ENCODE peak calls at places on chromosomes 7 and 10, in six cellular contexts. R, U, X, I, C and V are unnamed samples.

GRCh38 chr10:36681751-36682633 is 443.4 kb upstream of the ANKRD30A start:
- DNase-seq in R (no peak), U (no peak), X (no peak), I (peak), C (no peak), V (no peak)

GRCh38 chr7:129917934-129918333 is 34.8 kb downstream of the UBE2H start:
- DNase-seq in R (no peak), U (no peak), X (no peak), I (no peak), C (no peak), V (no peak)

GRCh38 chr7:124369310-124369709 is 336.4 kb upstream of the TMEM229A start:
- DNase-seq in R (no peak), U (no peak), X (no peak), I (no peak), C (no peak), V (no peak)

GRCh38 chr10:12333382-12334185 is 15.8 kb upstream of the CAMK1D start:
- DNase-seq in R (peak), U (peak), X (no peak), I (peak), C (peak), V (peak)

GRCh38 chr10:62093863-62094291 is 174.8 kb downstream of the RTKN2 start:
- DNase-seq in R (peak), U (no peak), X (no peak), I (peak), C (no peak), V (peak)

GRCh38 chr10:11754180-11754579 is 12.0 kb downstream of the ECHDC3 start:
- DNase-seq in R (no peak), U (no peak), X (no peak), I (no peak), C (no peak), V (no peak)

GRCh38 chr7:91660734-91661355 is 219.7 kb downstream of the MTERF1 start:
- DNase-seq in R (no peak), U (no peak), X (no peak), I (no peak), C (no peak), V (no peak)

GRCh38 chr10:13617146-13617545 is 30.4 kb downstream of the PRPF18 start:
- DNase-seq in R (no peak), U (no peak), X (no peak), I (peak), C (no peak), V (no peak)

GRCh38 chr7:44194069-44194468 is 4.8 kb upstream of the GCK start:
- DNase-seq in R (peak), U (no peak), X (no peak), I (no peak), C (no peak), V (no peak)

GRCh38 chr10:122861724-122862161 is 16.1 kb upstream of the CUZD1 start:
- DNase-seq in R (peak), U (no peak), X (no peak), I (peak), C (no peak), V (no peak)

GRCh38 chr10:131391991-131392390 is 80.5 kb upstream of the TCERG1L start:
- DNase-seq in R (no peak), U (no peak), X (no peak), I (no peak), C (no peak), V (no peak)

GRCh38 chr7:584122-584465 is 64.4 kb upstream of the PDGFA start:
- DNase-seq in R (no peak), U (no peak), X (peak), I (no peak), C (no peak), V (no peak)

GRCh38 chr7:2063562-2064360 is 169.0 kb downstream of the MAD1L1 start:
- DNase-seq in R (peak), U (no peak), X (peak), I (no peak), C (no peak), V (no peak)

GRCh38 chr10:30676319-30676718 is 46.8 kb upstream of the LYZL2 start:
- DNase-seq in R (no peak), U (no peak), X (no peak), I (no peak), C (no peak), V (no peak)
- H3K4me3 ChIP-seq in R (no peak), U (no peak), X (no peak), I (no peak), C (no peak), V (no peak)

DNA sequence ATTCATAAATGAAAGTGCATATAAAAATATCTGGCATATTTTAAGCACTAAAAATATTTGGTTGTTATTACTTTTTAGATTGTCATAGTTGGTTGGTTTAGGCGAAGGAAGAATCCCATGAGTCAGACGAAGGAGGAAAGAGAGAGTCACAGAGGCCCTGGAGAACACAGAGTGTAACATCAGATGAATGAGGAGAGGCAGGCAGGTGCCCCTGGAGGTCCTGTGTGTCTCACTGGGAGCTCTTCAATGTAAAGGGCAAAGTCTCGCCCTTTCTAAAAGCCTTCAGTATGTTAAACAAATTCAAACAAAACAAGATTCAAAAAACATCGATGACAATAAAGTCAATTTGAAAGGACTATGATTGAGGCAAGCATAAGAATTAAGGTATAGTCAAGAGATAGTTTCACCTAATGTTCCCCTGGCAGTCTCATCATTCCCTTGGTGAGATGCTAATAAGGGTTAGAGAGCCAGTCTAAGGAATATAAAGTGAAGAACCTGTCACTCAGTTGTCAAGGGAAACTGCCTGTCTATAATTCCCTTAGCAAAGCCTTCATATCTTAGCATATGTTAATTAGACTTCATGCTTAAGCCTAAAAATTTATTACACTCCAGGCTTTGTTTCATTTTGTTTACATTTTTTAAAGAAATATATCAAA is 194.3 kb downstream of the TPK1 start:
- DNase-seq in R (no peak), U (no peak), X (no peak), I (no peak), C (no peak), V (no peak)
- H3K4me3 ChIP-seq in R (no peak), U (no peak), X (no peak), I (no peak), C (no peak), V (no peak)

GRCh38 chr10:82394987-82395386 is 520.0 kb downstream of the NRG3 start:
- DNase-seq in R (no peak), U (no peak), X (no peak), I (no peak), C (no peak), V (no peak)

GRCh38 chr10:82396886-82397285 is 521.9 kb downstream of the NRG3 start:
- DNase-seq in R (no peak), U (no peak), X (no peak), I (no peak), C (no peak), V (no peak)

GRCh38 chr10:82394122-82394521 is 519.1 kb downstream of the NRG3 start:
- DNase-seq in R (no peak), U (no peak), X (no peak), I (no peak), C (no peak), V (no peak)

GRCh38 chr10:82392533-82392932 is 517.5 kb downstream of the NRG3 start:
- DNase-seq in R (no peak), U (no peak), X (no peak), I (no peak), C (no peak), V (no peak)

GRCh38 chr10:82390866-82391658 is 516.1 kb downstream of the NRG3 start:
- DNase-seq in R (no peak), U (no peak), X (no peak), I (no peak), C (no peak), V (no peak)
- H3K4me3 ChIP-seq in R (no peak), U (no peak), X (no peak), I (no peak), C (no peak), V (no peak)

GRCh38 chr7:106369816-106370215 is 85.0 kb upstream of the NAMPT start:
- DNase-seq in R (peak), U (no peak), X (no peak), I (no peak), C (no peak), V (no peak)

GRCh38 chr7:106367664-106368063 is 82.9 kb upstream of the NAMPT start:
- DNase-seq in R (no peak), U (no peak), X (no peak), I (no peak), C (no peak), V (no peak)

GRCh38 chr7:106369349-106369748 is 84.6 kb upstream of the NAMPT start:
- DNase-seq in R (peak), U (no peak), X (no peak), I (peak), C (no peak), V (peak)

GRCh38 chr7:106367018-106367420 is 82.2 kb upstream of the NAMPT start:
- DNase-seq in R (peak), U (no peak), X (no peak), I (no peak), C (no peak), V (peak)

GRCh38 chr7:106365252-106366005 is 80.6 kb upstream of the NAMPT start:
- DNase-seq in R (no peak), U (peak), X (no peak), I (no peak), C (no peak), V (no peak)
- H3K4me3 ChIP-seq in R (no peak), U (no peak), X (no peak), I (no peak), C (no peak), V (no peak)

DNA sequence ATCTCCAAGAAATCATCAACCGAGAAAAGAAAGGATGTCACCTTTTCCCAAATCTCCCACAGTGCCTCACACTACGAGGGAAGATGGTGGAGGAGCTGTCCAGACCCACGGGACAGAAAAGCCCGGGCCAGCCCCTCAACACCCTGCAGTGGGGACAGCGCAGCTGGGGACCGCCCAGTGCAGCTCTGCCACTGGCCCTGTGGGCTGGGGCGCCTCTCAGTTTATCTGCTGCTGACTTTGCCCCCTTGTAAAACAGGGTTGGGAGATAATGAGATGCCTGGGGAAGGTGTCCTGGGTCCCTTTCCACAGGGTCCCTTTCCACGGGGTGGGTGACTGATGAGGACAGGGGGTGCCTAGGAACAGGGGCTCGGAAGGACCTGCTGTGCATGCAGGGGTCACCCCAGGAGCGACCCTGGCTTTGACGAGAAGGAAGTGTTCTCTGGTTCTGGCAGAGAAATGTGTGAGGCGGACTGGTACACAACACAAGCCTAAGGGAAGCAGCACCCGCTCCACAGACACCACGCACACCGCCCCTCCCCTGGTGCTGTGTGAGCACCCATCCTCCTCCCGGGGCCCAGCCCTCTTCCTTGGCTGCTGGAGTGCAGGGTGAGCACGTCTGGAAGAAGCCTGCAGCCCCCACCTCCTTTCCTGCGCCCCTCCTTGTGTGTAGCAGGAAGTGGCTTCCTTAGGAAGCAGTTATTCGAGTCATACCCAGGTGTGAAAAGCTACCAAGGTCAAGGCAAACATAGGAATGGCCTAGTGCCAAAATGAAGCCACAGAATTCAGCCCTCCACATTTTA is 339.9 kb downstream of the DNAJB6 start:
- DNase-seq in R (no peak), U (no peak), X (no peak), I (no peak), C (no peak), V (no peak)
- H3K4me3 ChIP-seq in R (no peak), U (no peak), X (no peak), I (no peak), C (no peak), V (no peak)

GRCh38 chr10:43287056-43288007 is 20.5 kb upstream of the RASGEF1A start:
- DNase-seq in R (peak), U (no peak), X (no peak), I (no peak), C (no peak), V (peak)
- H3K4me3 ChIP-seq in R (no peak), U (no peak), X (peak), I (no peak), C (no peak), V (no peak)

GRCh38 chr7:49775065-49775948 is 1.9 kb downstream of the VWC2 start:
- DNase-seq in R (peak), U (no peak), X (no peak), I (no peak), C (no peak), V (peak)

GRCh38 chr7:49773082-49773938 is at the start of gene VWC2:
- DNase-seq in R (peak), U (no peak), X (no peak), I (no peak), C (no peak), V (peak)

GRCh38 chr7:49774459-49775064 is 1.1 kb downstream of the VWC2 start:
- DNase-seq in R (no peak), U (no peak), X (no peak), I (no peak), C (no peak), V (peak)

GRCh38 chr7:49775949-49776443 is 2.6 kb downstream of the VWC2 start:
- DNase-seq in R (no peak), U (no peak), X (no peak), I (no peak), C (no peak), V (peak)

GRCh38 chr7:49773939-49774458 is 561 bp downstream of the VWC2 start:
- DNase-seq in R (no peak), U (no peak), X (no peak), I (no peak), C (no peak), V (peak)
- H3K4me3 ChIP-seq in R (no peak), U (peak), X (no peak), I (no peak), C (peak), V (no peak)

DNA sequence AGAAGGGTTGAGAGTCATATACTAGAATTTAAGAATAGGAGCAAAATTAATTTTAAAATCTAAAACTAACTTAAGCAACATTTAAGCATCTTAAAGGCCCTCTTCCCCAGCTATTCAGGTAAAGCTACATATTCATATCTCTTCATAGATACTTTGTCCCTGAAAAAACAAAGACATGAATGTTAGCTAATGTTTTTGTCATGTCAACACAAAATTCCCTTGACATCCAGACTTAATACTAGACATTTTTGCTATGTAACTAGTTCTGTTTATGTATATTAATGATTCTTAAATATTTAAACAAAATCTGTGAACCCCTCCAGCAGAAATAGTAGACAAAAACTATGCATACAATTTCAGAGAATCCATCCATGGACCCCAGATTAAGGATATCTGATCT is 43.5 kb downstream of the BAZ1B start:
- DNase-seq in R (no peak), U (no peak), X (no peak), I (no peak), C (no peak), V (no peak)
- H3K4me3 ChIP-seq in R (no peak), U (no peak), X (no peak), I (no peak), C (no peak), V (no peak)

GRCh38 chr10:129836253-129836652 is 127.8 kb downstream of the EBF3 start:
- DNase-seq in R (no peak), U (no peak), X (no peak), I (no peak), C (no peak), V (no peak)

GRCh38 chr10:129833988-129834387 is 130.1 kb downstream of the EBF3 start:
- DNase-seq in R (no peak), U (no peak), X (no peak), I (no peak), C (no peak), V (no peak)

GRCh38 chr10:129833366-129833765 is 130.7 kb downstream of the EBF3 start:
- DNase-seq in R (no peak), U (no peak), X (no peak), I (no peak), C (no peak), V (no peak)

GRCh38 chr10:129832582-129833249 is 131.4 kb downstream of the EBF3 start:
- DNase-seq in R (no peak), U (no peak), X (no peak), I (no peak), C (no peak), V (no peak)

DNA sequence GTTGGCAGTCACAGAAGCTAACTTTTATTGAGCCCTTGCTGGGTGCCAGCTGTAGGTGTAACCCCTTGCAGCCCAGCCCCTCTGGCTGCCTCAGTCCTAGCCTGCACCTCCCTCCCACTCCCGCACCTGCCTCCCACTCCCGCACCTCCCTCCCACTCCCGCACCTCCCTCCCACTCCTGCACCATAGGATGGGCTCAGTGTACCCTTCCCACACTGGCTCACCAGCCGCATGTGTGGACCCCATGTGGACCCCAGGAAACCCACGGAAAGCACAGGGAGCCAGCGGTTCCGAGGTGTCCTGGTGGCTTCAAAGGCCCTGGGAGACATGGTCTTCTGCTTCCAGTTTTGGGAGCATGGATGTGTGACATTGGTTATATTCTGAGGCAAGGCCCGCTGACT is 132.9 kb downstream of the EBF3 start:
- DNase-seq in R (no peak), U (no peak), X (no peak), I (no peak), C (no peak), V (no peak)
- H3K4me3 ChIP-seq in R (no peak), U (no peak), X (no peak), I (no peak), C (no peak), V (no peak)